ENCODE peak calls at places on chromosomes 12 and 14, in ten cellular contexts. J, G, K, M, B, L, I, C, P and V are unnamed samples.

GRCh38 chr14:72894623-72895378 is 900 bp upstream of the DPF3 start:
- DNase-seq in K (peak; percentile 27), B (no peak), P (no peak), L (peak; percentile 6), G (peak; percentile 54), I (no peak), M (no peak), C (no peak), J (peak; percentile 48), V (peak; percentile 21)

GRCh38 chr14:91786188-91786587 is 54.3 kb upstream of the CATSPERB start:
- DNase-seq in P (no peak), J (no peak), I (no peak), B (no peak), K (no peak), M (no peak), C (no peak), L (no peak), G (no peak), V (no peak)

GRCh38 chr14:69695664-69696527 is 71.0 kb upstream of the SRSF5 start:
- DNase-seq in G (peak; percentile 36), M (no peak), P (peak; percentile 78), I (no peak), J (no peak), C (no peak), K (peak; percentile 65), L (no peak), B (no peak), V (no peak)

GRCh38 chr12:81573228-81573627 is 185.9 kb downstream of the PPFIA2 start:
- DNase-seq in L (no peak), M (no peak), G (no peak), J (no peak), B (no peak), I (no peak), K (peak; percentile 70), C (no peak), P (no peak), V (no peak)

GRCh38 chr12:108793756-108794441 is 62.6 kb upstream of the CORO1C start:
- DNase-seq in G (no peak), M (no peak), K (no peak), L (no peak), I (peak; percentile 76), C (no peak), P (no peak), B (no peak), J (no peak), V (no peak)

GRCh38 chr12:49121047-49121696 is 10.0 kb downstream of the TUBA1B start:
- DNase-seq in C (no peak), K (peak; percentile 50), B (no peak), I (no peak), J (peak; percentile 36), G (peak; percentile 71), P (peak; percentile 86), L (no peak), M (peak; percentile 85), V (peak; percentile 77)

GRCh38 chr14:35079742-35080141 is 33.7 kb downstream of the FAM177A1 start:
- DNase-seq in B (no peak), L (no peak), K (no peak), I (no peak), M (no peak), J (no peak), P (no peak), C (no peak), G (peak; percentile 9), V (no peak)

GRCh38 chr12:120496353-120497340 is 734 bp downstream of the DYNLL1 start:
- DNase-seq in B (no peak), J (peak; percentile 60), C (peak; percentile 42), I (peak; percentile 80), L (peak; percentile 46), K (peak; percentile 61), P (peak; percentile 51), G (peak; percentile 57), M (peak; percentile 37), V (peak; percentile 45)

GRCh38 chr12:14367097-14367661 is 1.7 kb downstream of the ATF7IP start:
- DNase-seq in G (peak; percentile 33), L (no peak), J (no peak), I (no peak), B (peak; percentile 71), C (no peak), K (peak; percentile 59), M (peak; percentile 34), P (peak; percentile 20), V (no peak)